ENCODE peak calls at places on chromosomes 6 and 20, in four cellular contexts. I is HFF-Myc, M is upper lobe of right lung, Q is RWPE2. V is an unnamed sample.

GRCh38 chr6:73558624-73559398 is 38.0 kb upstream of the EEF1A1 start:
- DNase-seq in I (no peak), M (no peak), Q (no peak), V (no peak)

GRCh38 chr6:125748534-125749111 is 809 bp upstream of the HEY2 start:
- DNase-seq in I (no peak), M (no peak), Q (no peak), V (no peak)

GRCh38 chr20:54431545-54431944 is 43.8 kb upstream of the DOK5 start:
- DNase-seq in I (no peak), M (no peak), Q (no peak), V (no peak)

GRCh38 chr6:163123098-163123497 is 291.4 kb upstream of the QKI start:
- DNase-seq in I (no peak), M (no peak), Q (no peak), V (no peak)

GRCh38 chr6:113997106-113997505 is 26.2 kb upstream of the HDAC2 start:
- DNase-seq in I (no peak), M (no peak), Q (no peak), V (no peak)

GRCh38 chr6:11999245-11999644 is 12.9 kb upstream of the HIVEP1 start:
- DNase-seq in I (no peak), M (no peak), Q (no peak), V (no peak)

GRCh38 chr20:325889-326644 is 715 bp downstream of the SOX12 start:
- DNase-seq in I (no peak), M (peak), Q (peak), V (peak)

GRCh38 chr6:105428342-105428957 is 25.6 kb upstream of the PREP start:
- DNase-seq in I (no peak), M (no peak), Q (no peak), V (no peak)

GRCh38 chr6:52164319-52165094 is 21.7 kb upstream of the IL17A start:
- DNase-seq in I (no peak), M (no peak), Q (no peak), V (no peak)

GRCh38 chr6:36906539-36906938 is 20.8 kb downstream of the C6orf89 start:
- DNase-seq in I (no peak), M (peak), Q (no peak), V (no peak)

GRCh38 chr6:130771741-130772140 is 55.5 kb upstream of the SMLR1 start:
- DNase-seq in I (no peak), M (no peak), Q (no peak), V (no peak)

GRCh38 chr20:49543071-49543857 is 24.7 kb downstream of the PTGIS start:
- DNase-seq in I (no peak), M (no peak), Q (no peak), V (no peak)

GRCh38 chr6:6438286-6438685 is 117.8 kb upstream of the F13A1 start:
- DNase-seq in I (no peak), M (no peak), Q (no peak), V (no peak)

GRCh38 chr6:87436435-87436834 is 28.7 kb downstream of the CFAP206 start:
- DNase-seq in I (peak), M (no peak), Q (no peak), V (peak)

GRCh38 chr20:40686893-40687292 is 2.1 kb downstream of the MAFB start:
- DNase-seq in I (no peak), M (no peak), Q (peak), V (no peak)

GRCh38 chr6:15754035-15754705 is 91.3 kb upstream of the DTNBP1 start:
- DNase-seq in I (peak), M (no peak), Q (no peak), V (no peak)

GRCh38 chr6:99276747-99277146 is 72.7 kb downstream of the FAXC start:
- DNase-seq in I (no peak), M (no peak), Q (no peak), V (no peak)

GRCh38 chr20:43438578-43439316 is 18.9 kb upstream of the SRSF6 start:
- DNase-seq in I (no peak), M (no peak), Q (peak), V (peak)

GRCh38 chr6:814378-815347 is 121.7 kb upstream of the EXOC2 start:
- DNase-seq in I (no peak), M (no peak), Q (no peak), V (no peak)

GRCh38 chr6:158653577-158654354 is 3.9 kb downstream of the SYTL3 start:
- DNase-seq in I (no peak), M (peak), Q (no peak), V (peak)

GRCh38 chr6:52760105-52760765 is 3.0 kb downstream of the GSTA2 start:
- DNase-seq in I (no peak), M (no peak), Q (no peak), V (no peak)

GRCh38 chr6:111572216-111572706 is 33.4 kb downstream of the TRAF3IP2 start:
- DNase-seq in I (no peak), M (no peak), Q (no peak), V (no peak)

GRCh38 chr20:11646359-11646758 is 271.3 kb upstream of the BTBD3 start:
- DNase-seq in I (no peak), M (no peak), Q (no peak), V (no peak)
- TF ChIP-seq CTCF in I (no peak), M (no peak), Q (no peak), V (no peak)

DNA sequence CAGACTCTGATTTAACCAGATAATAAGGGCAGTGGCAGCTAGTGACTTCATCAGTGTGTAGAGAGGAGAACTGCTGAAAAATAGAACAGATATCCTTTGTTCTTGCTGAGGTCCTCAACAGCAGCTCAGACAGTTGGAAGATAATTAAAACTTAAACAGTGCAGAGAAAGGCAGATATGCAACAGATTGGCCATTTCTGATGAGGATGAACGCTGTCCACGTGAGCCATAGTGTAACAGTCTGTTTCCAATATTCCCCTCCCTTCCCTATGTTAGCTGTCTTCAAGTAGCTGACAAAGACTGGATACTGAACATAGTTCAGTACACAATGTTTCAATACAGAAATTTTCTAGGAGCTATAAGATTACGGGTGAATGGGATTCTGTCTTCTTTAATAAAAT is 291.4 kb downstream of the BTBD9 start:
- DNase-seq in I (no peak), M (no peak), Q (no peak), V (no peak)
- TF ChIP-seq CTCF in I (no peak), M (no peak), Q (no peak), V (no peak)

DNA sequence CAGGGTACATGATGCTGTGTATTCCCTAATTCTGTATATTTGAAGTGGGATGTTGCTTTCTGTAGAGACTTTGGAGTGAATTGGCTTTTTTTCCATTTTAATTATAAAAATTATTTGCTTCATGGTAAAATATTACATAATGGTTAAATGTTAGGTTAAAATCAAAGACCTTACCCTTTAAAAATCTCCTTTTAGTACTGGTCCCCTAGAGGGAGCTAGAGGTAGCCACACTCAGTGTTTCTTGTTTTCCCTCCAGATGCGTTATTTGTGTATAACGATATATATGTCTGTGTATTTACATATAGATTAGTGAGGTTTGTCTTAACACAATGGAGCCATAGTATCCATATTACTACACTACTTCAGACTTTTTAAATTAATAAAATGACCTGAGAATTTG is 146.7 kb downstream of the PLCB4 start:
- DNase-seq in I (no peak), M (no peak), Q (no peak), V (no peak)
- TF ChIP-seq CTCF in I (peak), M (peak), Q (peak), V (no peak)

GRCh38 chr6:69795469-69796080 is 1.2 kb downstream of the LMBRD1 start:
- DNase-seq in I (no peak), M (no peak), Q (no peak), V (peak)
- TF ChIP-seq CTCF in I (no peak), M (peak), Q (no peak), V (no peak)

GRCh38 chr6:33967966-33968724 is 164.3 kb upstream of the MLN start:
- DNase-seq in I (no peak), M (no peak), Q (no peak), V (no peak)
- TF ChIP-seq CTCF in I (peak), M (no peak), Q (peak), V (no peak)

GRCh38 chr6:108361312-108361932 is 66.6 kb downstream of the AFG1L start:
- DNase-seq in I (no peak), M (no peak), Q (no peak), V (no peak)

GRCh38 chr6:108362455-108362854 is 67.6 kb downstream of the AFG1L start:
- DNase-seq in I (no peak), M (no peak), Q (no peak), V (no peak)

GRCh38 chr6:108363113-108363512 is 68.3 kb downstream of the AFG1L start:
- DNase-seq in I (no peak), M (no peak), Q (no peak), V (no peak)

GRCh38 chr6:108360919-108361311 is 66.1 kb downstream of the AFG1L start:
- DNase-seq in I (no peak), M (no peak), Q (no peak), V (no peak)

DNA sequence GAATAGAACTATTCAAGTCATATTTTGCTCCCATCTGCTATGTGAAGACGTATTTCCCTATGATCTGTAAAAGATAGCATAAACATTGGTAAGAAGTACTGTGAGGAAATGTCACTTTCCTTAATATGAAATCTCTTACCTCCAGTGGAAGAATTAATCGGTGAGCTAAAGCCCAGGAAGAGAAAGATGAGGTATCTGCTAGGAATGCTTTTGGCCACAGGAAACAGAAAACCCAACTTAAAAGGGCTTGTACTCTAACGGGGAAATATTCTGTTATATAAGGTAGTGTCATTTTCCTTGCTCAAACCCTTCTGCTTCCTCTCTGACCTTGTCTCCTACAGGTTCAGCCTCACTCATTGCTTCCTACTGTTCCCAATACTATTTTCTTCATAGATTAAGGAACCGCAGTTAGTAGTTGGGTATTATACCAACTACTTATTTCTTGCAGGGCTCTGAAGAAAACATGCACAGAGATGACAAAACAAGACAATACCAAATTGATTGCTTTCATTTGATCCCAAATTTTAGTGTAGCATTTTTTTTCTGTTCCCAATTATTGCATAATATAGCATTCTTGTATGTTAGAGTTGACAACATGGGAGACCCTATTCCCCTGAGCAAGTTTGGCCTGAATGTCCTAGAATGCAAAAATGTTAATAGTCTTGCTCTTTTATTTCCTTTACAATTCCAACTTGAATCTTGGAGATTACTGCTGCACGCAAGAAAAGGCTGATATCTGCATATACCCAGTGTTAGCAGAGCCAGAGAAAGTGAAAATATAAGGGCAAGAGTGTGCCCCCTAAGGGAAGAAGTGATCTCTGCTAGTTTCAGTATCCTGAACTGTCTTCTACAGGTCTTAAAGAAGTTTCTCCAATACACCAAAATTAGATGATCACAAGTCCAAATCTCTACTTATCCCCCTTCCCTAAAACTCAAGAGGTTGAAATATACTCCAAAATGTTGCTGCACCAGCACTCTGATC is 65.3 kb downstream of the AFG1L start:
- DNase-seq in I (no peak), M (no peak), Q (no peak), V (no peak)
- TF ChIP-seq CTCF in I (peak), M (peak), Q (no peak), V (no peak)